ENCODE peak calls at places on chromosomes 11 and 22, in five cellular contexts. N, K, L, E and U are unnamed samples. For H3K27me3, the result is how much of the 10 kb centered on the place peaks cover.

GRCh38 chr22:29914991-29915390 is 32.0 kb downstream of the MTMR3 start:
- DNase-seq in K (no peak), N (no peak), E (no peak), L (no peak), U (no peak)

GRCh38 chr11:69887330-69887729 is 68.1 kb upstream of the FGF3 start:
- DNase-seq in N (no peak), L (no peak), E (no peak), K (no peak), U (no peak)

GRCh38 chr11:37449146-37449545 is 851.1 kb upstream of the RAG2 start:
- DNase-seq in K (no peak), N (no peak), E (no peak), L (no peak), U (no peak)

GRCh38 chr11:78532991-78533861 is 41.4 kb downstream of the NARS2 start:
- DNase-seq in N (no peak), E (no peak), L (no peak), K (no peak), U (no peak)

GRCh38 chr11:76523147-76523546 is 78.3 kb downstream of the EMSY start:
- DNase-seq in K (no peak), L (peak), E (no peak), N (no peak), U (no peak)

GRCh38 chr22:20881231-20881630 is 22.4 kb downstream of the SNAP29 start:
- DNase-seq in N (no peak), K (no peak), E (no peak), L (no peak), U (no peak)

GRCh38 chr11:85475637-85476517 is 151.3 kb downstream of the DLG2 start:
- DNase-seq in K (no peak), E (no peak), N (no peak), L (no peak), U (no peak)

GRCh38 chr22:17570851-17571631 is 7.7 kb downstream of the SLC25A18 start:
- DNase-seq in L (no peak), E (peak), N (peak), K (no peak), U (peak)

GRCh38 chr11:93623179-93623578 is 38.3 kb upstream of the CEP295 start:
- DNase-seq in N (no peak), L (no peak), E (no peak), K (no peak), U (no peak)

GRCh38 chr11:9219572-9219971 is 45.6 kb downstream of the DENND5A start:
- DNase-seq in K (no peak), E (no peak), L (no peak), N (no peak), U (no peak)

GRCh38 chr11:66231561-66231960 is 36.9 kb upstream of the RAB1B start:
- DNase-seq in E (no peak), K (no peak), L (no peak), N (no peak), U (no peak)

GRCh38 chr22:48950151-48950915 is 877.3 kb downstream of the BRD1 start:
- DNase-seq in L (no peak), K (no peak), E (no peak), N (no peak), U (no peak)

GRCh38 chr11:67022961-67023956 is at the start of gene SYT12:
- DNase-seq in N (no peak), E (no peak), L (no peak), K (no peak), U (no peak)

GRCh38 chr11:7534030-7534378 is 20.2 kb downstream of the PPFIBP2 start:
- DNase-seq in L (no peak), E (no peak), N (no peak), K (no peak), U (no peak)

GRCh38 chr11:7532395-7532794 is 18.6 kb downstream of the PPFIBP2 start:
- DNase-seq in L (no peak), E (no peak), K (no peak), N (no peak), U (no peak)

GRCh38 chr11:7536102-7536501 is 22.3 kb downstream of the PPFIBP2 start:
- DNase-seq in E (no peak), L (no peak), K (no peak), N (no peak), U (no peak)

GRCh38 chr11:7531011-7531410 is 17.2 kb downstream of the PPFIBP2 start:
- DNase-seq in K (no peak), E (no peak), N (no peak), L (no peak), U (no peak)

DNA sequence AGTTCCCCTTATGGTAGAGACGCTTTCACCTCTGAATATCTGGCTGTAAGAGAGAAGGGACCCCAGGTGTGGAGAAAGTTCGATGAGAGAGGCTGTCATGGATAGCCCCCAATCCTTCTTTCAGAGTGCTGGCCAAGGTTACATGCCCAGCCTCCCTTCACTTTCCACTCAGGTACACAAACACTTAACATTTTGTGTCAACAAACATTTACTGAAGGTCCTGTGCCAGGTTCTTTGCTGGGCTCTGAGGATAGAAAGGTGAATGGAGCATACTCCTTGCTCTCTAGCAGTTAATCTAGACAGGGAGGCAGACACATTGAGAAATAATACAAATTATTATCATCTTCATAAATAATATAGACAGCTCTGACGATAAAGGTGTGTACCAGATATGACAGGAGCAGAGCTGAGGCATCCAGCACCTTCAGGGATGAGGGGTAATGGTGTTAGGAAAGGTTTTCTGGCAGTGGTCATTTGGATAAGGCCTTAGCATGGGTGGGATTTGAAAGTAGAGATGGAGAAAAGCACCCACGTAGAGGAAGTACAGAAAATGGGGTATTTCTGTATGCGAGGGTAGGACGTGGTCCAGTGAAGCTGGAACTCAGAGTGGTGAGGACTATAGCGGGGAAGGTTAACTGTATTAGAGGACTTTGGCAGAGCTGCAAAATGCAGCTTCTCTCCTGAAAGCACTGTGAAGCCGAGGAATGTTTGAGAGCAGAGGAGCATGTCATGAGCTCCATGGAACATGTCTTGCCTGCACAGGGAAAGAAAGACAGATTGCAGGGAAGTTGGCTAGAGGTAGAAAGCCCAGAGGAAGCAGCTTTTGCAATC is 19.6 kb downstream of the PPFIBP2 start:
- DNase-seq in N (no peak), K (no peak), E (no peak), L (no peak), U (no peak)
- H3K4me3 ChIP-seq in N (no peak), K (no peak), E (no peak), L (no peak), U (no peak)

DNA sequence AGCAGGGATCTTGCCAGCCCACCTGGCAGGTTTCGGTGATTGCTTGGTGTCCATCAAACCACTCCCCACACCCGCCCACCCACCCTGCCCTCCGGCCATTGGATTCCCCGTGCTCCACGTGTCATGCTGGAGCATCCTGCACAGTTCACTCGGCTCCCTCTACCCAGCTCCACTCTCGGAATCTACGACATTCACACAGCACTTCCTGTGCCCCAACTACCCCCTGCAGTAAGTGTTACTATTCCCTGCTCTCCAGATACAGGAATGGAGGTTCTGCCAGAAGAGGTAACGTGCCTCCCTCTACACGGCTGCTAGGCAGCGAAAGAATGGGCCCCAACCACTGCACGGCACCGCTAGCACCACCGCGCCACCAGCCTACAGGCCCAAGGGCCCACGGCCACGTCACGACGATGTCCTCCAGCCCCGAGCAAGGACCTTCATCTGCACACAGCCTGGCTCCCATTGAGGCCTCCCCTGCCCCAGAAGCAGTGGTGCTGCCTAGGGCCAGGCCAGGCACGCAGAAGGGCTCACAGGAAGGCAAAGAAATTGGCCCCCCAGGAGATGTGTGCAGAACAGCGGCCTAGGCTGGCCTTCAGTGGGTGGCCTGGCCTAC is 27.6 kb downstream of the WNT7B start:
- DNase-seq in N (no peak), K (no peak), L (no peak), E (no peak), U (no peak)
- H3K27me3 ChIP-seq in N (half or more), K (under half), L (half or more), E (under half), U (under half)

GRCh38 chr11:87005569-87005921 is 32.2 kb upstream of the TMEM135 start:
- DNase-seq in K (no peak), E (no peak), N (no peak), L (no peak), U (no peak)
- TF ChIP-seq CTCF in K (no peak), E (no peak), N (no peak), L (no peak), U (no peak)

DNA sequence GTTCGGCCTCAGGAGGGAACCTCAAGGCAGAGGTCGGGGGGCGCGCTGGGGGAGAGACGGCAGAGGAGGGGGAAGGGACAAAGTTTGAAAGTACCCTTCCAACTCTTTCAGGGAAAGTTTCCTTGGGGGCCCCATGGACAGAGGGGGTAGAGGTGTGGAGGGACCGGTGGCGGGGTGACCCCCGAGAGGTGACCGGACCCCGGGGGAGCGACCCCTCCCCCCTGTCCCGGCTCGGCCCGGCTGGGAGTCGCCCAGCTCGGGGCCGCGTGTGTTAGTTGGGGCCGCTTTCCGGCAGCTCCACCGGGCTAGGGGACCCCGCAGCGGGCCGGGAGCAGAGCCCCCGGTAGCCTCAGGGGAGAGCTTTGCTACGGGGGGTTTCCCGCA is 3.2 kb upstream of the GCAT start:
- DNase-seq in L (no peak), N (peak), K (no peak), E (no peak), U (no peak)
- H3K4me3 ChIP-seq in L (peak), N (peak), K (peak), E (peak), U (peak)

DNA sequence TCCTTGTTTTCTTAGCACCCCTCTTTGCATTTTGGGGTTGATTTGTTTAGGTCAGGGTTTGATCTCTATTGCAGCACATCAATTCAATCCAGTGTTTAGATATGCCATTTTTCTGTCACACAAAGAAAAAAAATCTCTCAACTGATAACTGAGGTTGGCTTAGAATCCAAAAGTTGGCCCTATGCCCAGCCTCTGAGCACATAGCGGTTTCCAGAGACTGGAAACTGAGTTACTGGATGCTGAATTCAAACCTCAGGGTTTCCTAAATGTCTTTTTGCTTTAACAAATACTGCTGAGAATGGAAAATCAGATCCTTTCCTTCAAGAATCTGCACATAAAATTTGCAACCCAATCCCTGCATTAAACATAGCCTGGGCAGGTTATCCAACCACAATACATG is 4.0 kb downstream of the P4HA3 start:
- DNase-seq in L (no peak), N (no peak), K (no peak), E (no peak), U (no peak)
- H3K27me3 ChIP-seq in L (under half), N (under half), K (under half), E (under half), U (under half)

DNA sequence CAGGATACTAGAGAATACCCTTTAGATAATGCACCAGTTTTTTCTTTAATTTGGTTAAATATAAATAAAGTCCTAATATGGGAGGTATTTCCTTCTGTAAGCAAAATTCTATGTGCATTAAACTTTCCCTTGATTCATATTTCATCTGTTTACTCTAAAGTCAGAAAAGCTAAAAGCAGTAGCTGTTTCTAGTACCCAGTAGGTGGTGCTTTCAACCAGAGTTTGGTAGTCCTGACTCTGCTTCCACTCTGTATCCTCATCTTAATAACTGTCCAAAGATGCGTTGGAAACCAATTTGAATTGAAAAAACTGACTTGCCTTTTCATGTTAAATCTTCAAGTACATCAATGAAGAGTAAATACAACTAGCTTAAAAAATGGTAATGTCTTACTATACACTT is 1065.2 kb downstream of the JRKL start:
- DNase-seq in E (no peak), L (peak), K (no peak), N (no peak), U (no peak)
- TF ChIP-seq CTCF in E (peak), L (peak), K (no peak), N (no peak), U (no peak)

GRCh38 chr11:121071456-121072236 is 29.4 kb upstream of the TECTA start:
- DNase-seq in E (no peak), N (no peak), L (peak), K (no peak), U (no peak)
- H3K4me3 ChIP-seq in E (no peak), N (no peak), L (no peak), K (no peak), U (no peak)